ENCODE peak calls at places on chromosomes 2 and 18, in five cellular contexts. Y is EL; T is lung; R is stimulated activated naive CD8-positive, alpha-beta T cell treated with anti-CD3 and anti-CD28 coated beads, Interleukin-15, Interleukin-2, amounts not matched to agents 100 U/mL and 50 U/mL, for 24 hours; H is HEK293T. V is an unnamed sample.

GRCh38 chr2:216774620-216775019 is 79.3 kb upstream of the IGFBP5 start:
- DNase-seq in Y (peak; percentile 91), T (no peak), R (no peak), H (no peak), V (no peak)

GRCh38 chr2:24850944-24851343 is 57.7 kb downstream of the CENPO start:
- DNase-seq in Y (no peak), T (no peak), R (no peak), H (no peak), V (no peak)

GRCh38 chr2:37469126-37469525 is 124.7 kb downstream of the QPCT start:
- DNase-seq in Y (no peak), T (no peak), R (no peak), H (no peak), V (no peak)

GRCh38 chr2:47264183-47264582 is 109.1 kb upstream of the STPG4 start:
- DNase-seq in Y (no peak), T (no peak), R (no peak), H (no peak), V (no peak)

GRCh38 chr2:112642961-112643360 is 2.8 kb upstream of the SLC20A1 start:
- DNase-seq in Y (peak; percentile 60), T (no peak), R (no peak), H (no peak), V (no peak)

GRCh38 chr18:49563130-49563540 is 1.3 kb downstream of the LIPG start:
- DNase-seq in Y (no peak), T (no peak), R (no peak), H (no peak), V (no peak)

GRCh38 chr2:12733846-12734245 is 17.1 kb downstream of the TRIB2 start:
- DNase-seq in Y (no peak), T (no peak), R (no peak), H (no peak), V (no peak)

GRCh38 chr18:10543277-10543676 is 17.4 kb downstream of the NAPG start:
- DNase-seq in Y (no peak), T (no peak), R (no peak), H (no peak), V (no peak)

GRCh38 chr18:2958819-2959298 is 54.1 kb downstream of the LPIN2 start:
- DNase-seq in Y (no peak), T (no peak), R (no peak), H (no peak), V (no peak)

GRCh38 chr2:202628646-202629213 is 6.0 kb upstream of the FAM117B start:
- DNase-seq in Y (no peak), T (no peak), R (no peak), H (no peak), V (no peak)

GRCh38 chr2:201880620-201881381 is 74.5 kb downstream of the CDK15 start:
- DNase-seq in Y (peak; percentile 70), T (no peak), R (no peak), H (no peak), V (no peak)

GRCh38 chr18:59620381-59620780 is 76.8 kb downstream of the CCBE1 start:
- DNase-seq in Y (no peak), T (no peak), R (no peak), H (no peak), V (no peak)

GRCh38 chr2:236824836-236825235 is 255.2 kb downstream of the ACKR3 start:
- DNase-seq in Y (no peak), T (no peak), R (no peak), H (no peak), V (no peak)

GRCh38 chr2:222912117-222912516 is 51.3 kb downstream of the ACSL3 start:
- DNase-seq in Y (no peak), T (no peak), R (no peak), H (no peak), V (no peak)

GRCh38 chr2:205633994-205634393 is 48.3 kb upstream of the NRP2 start:
- DNase-seq in Y (no peak), T (no peak), R (no peak), H (no peak), V (no peak)